ENCODE peak calls at places on chromosomes 12 and 14, in seven cellular contexts. One of them, this sample, is unnamed.
A peak's percentile ranks its signal among the peaks of the same experiment; 100 is the strongest.

GRCh38 chr12:26846419-26846818 is 13.4 kb upstream of the ITPR2 start:
- DNase-seq in effector memory CD4-positive, alpha-beta T cell: no peak
- DNase-seq in thoracic aorta: no peak
- DNase-seq in heart left ventricle: no peak
- DNase-seq in CD4-positive, CD25-positive, alpha-beta regulatory T cell: no peak
- DNase-seq in psoas muscle: no peak
- DNase-seq in cardiac muscle cell: no peak
- DNase-seq in this sample: peak; percentile 92

GRCh38 chr12:31491819-31492598 is 98.9 kb downstream of the DENND5B start:
- DNase-seq in effector memory CD4-positive, alpha-beta T cell: no peak
- DNase-seq in CD4-positive, CD25-positive, alpha-beta regulatory T cell: no peak
- DNase-seq in psoas muscle: no peak
- DNase-seq in cardiac muscle cell: peak; percentile 83
- DNase-seq in heart left ventricle: no peak
- DNase-seq in thoracic aorta: no peak
- DNase-seq in this sample: no peak

GRCh38 chr12:34397591-34398365 is 375.5 kb downstream of the ALG10 start:
- DNase-seq in cardiac muscle cell: no peak
- DNase-seq in thoracic aorta: no peak
- DNase-seq in psoas muscle: peak; percentile 20
- DNase-seq in heart left ventricle: peak; percentile 9
- DNase-seq in CD4-positive, CD25-positive, alpha-beta regulatory T cell: no peak
- DNase-seq in effector memory CD4-positive, alpha-beta T cell: no peak
- DNase-seq in this sample: no peak

GRCh38 chr14:60649815-60650381 is 621 bp upstream of the SIX1 start:
- DNase-seq in CD4-positive, CD25-positive, alpha-beta regulatory T cell: no peak
- DNase-seq in psoas muscle: peak; percentile 63
- DNase-seq in cardiac muscle cell: no peak
- DNase-seq in effector memory CD4-positive, alpha-beta T cell: no peak
- DNase-seq in heart left ventricle: no peak
- DNase-seq in thoracic aorta: no peak
- DNase-seq in this sample: no peak

GRCh38 chr14:41597647-41598046 is 9.0 kb upstream of the LRFN5 start:
- DNase-seq in thoracic aorta: no peak
- DNase-seq in heart left ventricle: no peak
- DNase-seq in cardiac muscle cell: no peak
- DNase-seq in psoas muscle: peak; percentile 41
- DNase-seq in effector memory CD4-positive, alpha-beta T cell: no peak
- DNase-seq in CD4-positive, CD25-positive, alpha-beta regulatory T cell: no peak
- DNase-seq in this sample: no peak

GRCh38 chr14:98437113-98437512 is 834.9 kb downstream of the BCL11B start:
- DNase-seq in heart left ventricle: no peak
- DNase-seq in effector memory CD4-positive, alpha-beta T cell: no peak
- DNase-seq in cardiac muscle cell: no peak
- DNase-seq in CD4-positive, CD25-positive, alpha-beta regulatory T cell: no peak
- DNase-seq in psoas muscle: no peak
- DNase-seq in thoracic aorta: no peak
- DNase-seq in this sample: no peak

GRCh38 chr12:122366685-122367475 is 55.6 kb downstream of the CLIP1 start:
- DNase-seq in heart left ventricle: no peak
- DNase-seq in CD4-positive, CD25-positive, alpha-beta regulatory T cell: no peak
- DNase-seq in psoas muscle: peak; percentile 82
- DNase-seq in thoracic aorta: no peak
- DNase-seq in cardiac muscle cell: peak; percentile 91
- DNase-seq in effector memory CD4-positive, alpha-beta T cell: no peak
- DNase-seq in this sample: no peak

GRCh38 chr12:91980345-91980744 is 165.3 kb downstream of the BTG1 start:
- DNase-seq in CD4-positive, CD25-positive, alpha-beta regulatory T cell: no peak
- DNase-seq in effector memory CD4-positive, alpha-beta T cell: no peak
- DNase-seq in thoracic aorta: no peak
- DNase-seq in psoas muscle: no peak
- DNase-seq in heart left ventricle: no peak
- DNase-seq in cardiac muscle cell: no peak
- DNase-seq in this sample: no peak

GRCh38 chr14:65915125-65915524 is 502.6 kb downstream of the FUT8 start:
- DNase-seq in thoracic aorta: no peak
- DNase-seq in cardiac muscle cell: peak; percentile 16
- DNase-seq in psoas muscle: no peak
- DNase-seq in effector memory CD4-positive, alpha-beta T cell: no peak
- DNase-seq in CD4-positive, CD25-positive, alpha-beta regulatory T cell: no peak
- DNase-seq in heart left ventricle: no peak
- DNase-seq in this sample: no peak

GRCh38 chr12:52566847-52567291 is 6.8 kb downstream of the KRT74 start:
- DNase-seq in CD4-positive, CD25-positive, alpha-beta regulatory T cell: no peak
- DNase-seq in heart left ventricle: peak; percentile 48
- DNase-seq in psoas muscle: no peak
- DNase-seq in cardiac muscle cell: peak; percentile 13
- DNase-seq in effector memory CD4-positive, alpha-beta T cell: no peak
- DNase-seq in thoracic aorta: no peak
- DNase-seq in this sample: no peak

GRCh38 chr14:49769171-49769570 is 1.2 kb downstream of the KLHDC2 start:
- DNase-seq in heart left ventricle: no peak
- DNase-seq in psoas muscle: no peak
- DNase-seq in CD4-positive, CD25-positive, alpha-beta regulatory T cell: no peak
- DNase-seq in thoracic aorta: no peak
- DNase-seq in effector memory CD4-positive, alpha-beta T cell: no peak
- DNase-seq in cardiac muscle cell: peak; percentile 61
- DNase-seq in this sample: peak; percentile 21

GRCh38 chr12:57868870-57869609 is 22.5 kb upstream of the CTDSP2 start:
- DNase-seq in thoracic aorta: no peak
- DNase-seq in CD4-positive, CD25-positive, alpha-beta regulatory T cell: no peak
- DNase-seq in effector memory CD4-positive, alpha-beta T cell: no peak
- DNase-seq in cardiac muscle cell: no peak
- DNase-seq in heart left ventricle: no peak
- DNase-seq in psoas muscle: peak; percentile 89
- DNase-seq in this sample: no peak

GRCh38 chr12:8818526-8818925 is 3.9 kb upstream of the A2ML1 start:
- DNase-seq in cardiac muscle cell: no peak
- DNase-seq in thoracic aorta: no peak
- DNase-seq in heart left ventricle: no peak
- DNase-seq in CD4-positive, CD25-positive, alpha-beta regulatory T cell: no peak
- DNase-seq in effector memory CD4-positive, alpha-beta T cell: no peak
- DNase-seq in psoas muscle: no peak
- DNase-seq in this sample: no peak

GRCh38 chr14:67358914-67359313 is 690 bp downstream of the ATP6V1D start:
- DNase-seq in psoas muscle: no peak
- DNase-seq in thoracic aorta: no peak
- DNase-seq in heart left ventricle: no peak
- DNase-seq in cardiac muscle cell: no peak
- DNase-seq in effector memory CD4-positive, alpha-beta T cell: no peak
- DNase-seq in CD4-positive, CD25-positive, alpha-beta regulatory T cell: no peak
- DNase-seq in this sample: no peak

GRCh38 chr12:70467476-70467875 is 101.4 kb downstream of the KCNMB4 start:
- DNase-seq in psoas muscle: no peak
- DNase-seq in effector memory CD4-positive, alpha-beta T cell: no peak
- DNase-seq in CD4-positive, CD25-positive, alpha-beta regulatory T cell: no peak
- DNase-seq in cardiac muscle cell: no peak
- DNase-seq in thoracic aorta: no peak
- DNase-seq in heart left ventricle: no peak
- DNase-seq in this sample: no peak
- H3K4me3 ChIP-seq in psoas muscle: no peak overlapping the region
- H3K4me3 ChIP-seq in effector memory CD4-positive, alpha-beta T cell: no peak overlapping the region
- H3K4me3 ChIP-seq in CD4-positive, CD25-positive, alpha-beta regulatory T cell: no peak overlapping the region
- H3K4me3 ChIP-seq in cardiac muscle cell: no peak overlapping the region
- H3K4me3 ChIP-seq in thoracic aorta: no peak overlapping the region
- H3K4me3 ChIP-seq in heart left ventricle: no peak overlapping the region
- H3K4me3 ChIP-seq in this sample: no peak overlapping the region

DNA sequence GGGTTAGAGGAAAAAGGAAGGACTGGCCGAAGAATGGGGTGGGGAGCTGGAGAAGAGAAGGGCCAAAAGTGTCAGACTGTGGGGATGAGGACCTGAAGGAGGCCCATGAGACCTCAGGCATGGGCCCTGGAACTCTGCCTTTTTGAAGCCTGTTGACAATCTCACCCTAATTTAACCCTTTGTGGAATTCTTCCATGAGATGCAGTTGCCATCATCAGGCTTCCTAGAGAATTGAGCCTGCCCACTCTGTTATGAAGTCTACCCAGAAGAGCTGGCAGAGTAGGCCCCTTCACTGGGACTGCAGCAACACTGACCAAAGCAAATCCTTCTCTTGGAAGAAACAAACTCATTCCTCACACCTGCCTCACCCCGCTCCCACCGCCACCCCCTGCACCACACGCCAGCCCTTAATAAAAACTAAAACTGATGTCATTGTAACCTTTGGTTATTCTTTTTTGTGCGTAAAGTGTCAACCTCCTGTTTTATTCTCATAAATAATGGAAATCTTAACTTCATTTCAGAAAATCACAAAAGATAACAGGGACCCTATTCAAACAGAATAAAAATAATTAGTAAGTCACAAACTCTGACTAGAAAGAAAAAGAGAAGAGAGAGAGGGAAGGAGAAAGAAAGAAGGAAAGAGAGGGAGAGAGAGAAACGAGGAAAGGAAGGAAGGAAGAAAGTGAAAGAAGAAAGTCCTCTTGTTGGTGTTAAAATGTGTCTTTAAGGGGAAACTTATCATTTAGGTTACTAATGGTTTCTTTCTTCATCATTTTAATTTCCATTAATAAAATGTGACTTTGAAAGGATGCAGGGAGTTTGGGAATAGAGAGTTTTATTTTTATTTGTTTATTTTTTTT is 61.3 kb downstream of the CRADD start:
- DNase-seq in CD4-positive, CD25-positive, alpha-beta regulatory T cell: no peak
- DNase-seq in effector memory CD4-positive, alpha-beta T cell: no peak
- DNase-seq in psoas muscle: no peak
- DNase-seq in heart left ventricle: peak; percentile 34
- DNase-seq in thoracic aorta: no peak
- DNase-seq in cardiac muscle cell: no peak
- DNase-seq in this sample: no peak
- H3K4me1 ChIP-seq in CD4-positive, CD25-positive, alpha-beta regulatory T cell: peaks cover 23% of the 10 kb centered on the region
- H3K4me1 ChIP-seq in effector memory CD4-positive, alpha-beta T cell: peaks cover 4% of the 10 kb centered on the region
- H3K4me1 ChIP-seq in psoas muscle: peaks cover 11% of the 10 kb centered on the region
- H3K4me1 ChIP-seq in heart left ventricle: peaks cover 44% of the 10 kb centered on the region
- H3K4me1 ChIP-seq in thoracic aorta: peaks cover 33% of the 10 kb centered on the region
- H3K4me1 ChIP-seq in cardiac muscle cell: peaks cover 14% of the 10 kb centered on the region
- H3K4me1 ChIP-seq in this sample: no peaks in the 10 kb centered on the region

GRCh38 chr14:55129428-55130193 is 559 bp downstream of the LGALS3 start:
- DNase-seq in CD4-positive, CD25-positive, alpha-beta regulatory T cell: peak; percentile 38
- DNase-seq in thoracic aorta: peak; percentile 26
- DNase-seq in cardiac muscle cell: peak; percentile 75
- DNase-seq in effector memory CD4-positive, alpha-beta T cell: peak; percentile 52
- DNase-seq in heart left ventricle: peak; percentile 76
- DNase-seq in psoas muscle: peak; percentile 84
- DNase-seq in this sample: no peak

GRCh38 chr14:55127491-55127951 is 1.5 kb upstream of the LGALS3 start:
- DNase-seq in thoracic aorta: no peak
- DNase-seq in effector memory CD4-positive, alpha-beta T cell: no peak
- DNase-seq in cardiac muscle cell: no peak
- DNase-seq in psoas muscle: no peak
- DNase-seq in CD4-positive, CD25-positive, alpha-beta regulatory T cell: no peak
- DNase-seq in heart left ventricle: no peak
- DNase-seq in this sample: no peak

GRCh38 chr14:55126932-55127490 is 2.0 kb upstream of the LGALS3 start:
- DNase-seq in cardiac muscle cell: no peak
- DNase-seq in heart left ventricle: no peak
- DNase-seq in psoas muscle: no peak
- DNase-seq in CD4-positive, CD25-positive, alpha-beta regulatory T cell: no peak
- DNase-seq in effector memory CD4-positive, alpha-beta T cell: no peak
- DNase-seq in thoracic aorta: no peak
- DNase-seq in this sample: no peak

GRCh38 chr14:55129086-55129427 is at the start of gene LGALS3:
- DNase-seq in thoracic aorta: peak; percentile 24
- DNase-seq in cardiac muscle cell: peak; percentile 75
- DNase-seq in heart left ventricle: peak; percentile 84
- DNase-seq in psoas muscle: peak; percentile 83
- DNase-seq in effector memory CD4-positive, alpha-beta T cell: peak; percentile 34
- DNase-seq in CD4-positive, CD25-positive, alpha-beta regulatory T cell: peak; percentile 35
- DNase-seq in this sample: no peak

GRCh38 chr14:55128386-55129085 is 516 bp upstream of the LGALS3 start:
- DNase-seq in thoracic aorta: no peak
- DNase-seq in heart left ventricle: no peak
- DNase-seq in CD4-positive, CD25-positive, alpha-beta regulatory T cell: no peak
- DNase-seq in cardiac muscle cell: no peak
- DNase-seq in effector memory CD4-positive, alpha-beta T cell: no peak
- DNase-seq in psoas muscle: no peak
- DNase-seq in this sample: no peak
- H3K4me3 ChIP-seq in thoracic aorta: peak overlapping the region; percentile 76
- H3K4me3 ChIP-seq in heart left ventricle: peak overlapping the region; percentile 95
- H3K4me3 ChIP-seq in CD4-positive, CD25-positive, alpha-beta regulatory T cell: peak overlapping the region; percentile 64
- H3K4me3 ChIP-seq in cardiac muscle cell: peak overlapping the region; percentile 61
- H3K4me3 ChIP-seq in effector memory CD4-positive, alpha-beta T cell: peak overlapping the region; percentile 69
- H3K4me3 ChIP-seq in psoas muscle: peak overlapping the region; percentile 79
- H3K4me3 ChIP-seq in this sample: no peak overlapping the region

GRCh38 chr12:49949866-49950265 is 671 bp upstream of the AQP2 start:
- DNase-seq in effector memory CD4-positive, alpha-beta T cell: no peak
- DNase-seq in thoracic aorta: no peak
- DNase-seq in cardiac muscle cell: no peak
- DNase-seq in psoas muscle: no peak
- DNase-seq in heart left ventricle: no peak
- DNase-seq in CD4-positive, CD25-positive, alpha-beta regulatory T cell: no peak
- DNase-seq in this sample: no peak

GRCh38 chr12:49952396-49953055 is 2.0 kb downstream of the AQP2 start:
- DNase-seq in CD4-positive, CD25-positive, alpha-beta regulatory T cell: no peak
- DNase-seq in effector memory CD4-positive, alpha-beta T cell: no peak
- DNase-seq in cardiac muscle cell: no peak
- DNase-seq in psoas muscle: no peak
- DNase-seq in thoracic aorta: no peak
- DNase-seq in heart left ventricle: no peak
- DNase-seq in this sample: no peak

GRCh38 chr12:49951411-49952105 is 1.0 kb downstream of the AQP2 start:
- DNase-seq in CD4-positive, CD25-positive, alpha-beta regulatory T cell: no peak
- DNase-seq in cardiac muscle cell: no peak
- DNase-seq in heart left ventricle: no peak
- DNase-seq in thoracic aorta: no peak
- DNase-seq in psoas muscle: no peak
- DNase-seq in effector memory CD4-positive, alpha-beta T cell: no peak
- DNase-seq in this sample: no peak

GRCh38 chr12:49949124-49949845 is 1.3 kb upstream of the AQP2 start:
- DNase-seq in cardiac muscle cell: no peak
- DNase-seq in heart left ventricle: no peak
- DNase-seq in effector memory CD4-positive, alpha-beta T cell: no peak
- DNase-seq in psoas muscle: no peak
- DNase-seq in CD4-positive, CD25-positive, alpha-beta regulatory T cell: no peak
- DNase-seq in thoracic aorta: no peak
- DNase-seq in this sample: no peak

DNA sequence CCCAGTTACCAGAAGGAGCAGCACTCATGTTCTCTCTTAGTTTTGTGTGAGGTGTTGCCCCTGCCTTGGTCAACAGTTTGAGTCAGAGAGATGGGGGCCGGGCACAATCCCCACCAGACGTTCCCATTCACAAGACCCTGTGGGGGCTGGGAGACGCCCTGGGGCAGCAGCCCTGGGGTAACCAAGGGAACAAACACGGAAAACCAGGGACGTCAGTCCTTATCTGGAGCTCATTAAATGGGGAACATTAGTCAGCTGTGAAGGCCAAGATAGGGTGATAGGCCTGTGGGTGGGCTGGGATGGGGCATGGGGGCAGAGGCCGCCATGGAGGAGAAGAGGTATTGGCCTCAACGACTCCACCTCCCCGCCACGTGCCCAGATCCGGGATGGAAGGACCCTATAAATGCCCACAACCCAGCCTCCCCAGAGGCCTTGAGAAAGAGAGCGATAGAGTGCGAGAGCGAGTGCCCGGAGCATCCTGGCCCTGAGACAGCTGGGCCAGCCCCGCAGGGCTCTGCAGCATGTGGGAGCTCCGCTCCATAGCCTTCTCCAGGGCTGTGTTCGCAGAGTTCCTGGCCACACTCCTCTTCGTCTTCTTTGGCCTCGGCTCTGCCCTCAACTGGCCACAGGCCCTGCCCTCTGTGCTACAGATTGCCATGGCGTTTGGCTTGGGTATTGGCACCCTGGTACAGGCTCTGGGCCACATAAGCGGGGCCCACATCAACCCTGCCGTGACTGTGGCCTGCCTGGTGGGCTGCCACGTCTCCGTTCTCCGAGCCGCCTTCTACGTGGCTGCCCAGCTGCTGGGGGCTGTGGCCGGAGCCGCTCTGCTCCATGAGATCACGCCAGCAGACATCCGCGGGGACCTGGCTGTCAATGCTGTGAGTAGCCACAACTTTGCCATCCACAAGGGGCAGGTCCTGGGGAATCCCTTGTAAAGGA is at the start of gene AQP2:
- DNase-seq in effector memory CD4-positive, alpha-beta T cell: no peak
- DNase-seq in CD4-positive, CD25-positive, alpha-beta regulatory T cell: no peak
- DNase-seq in heart left ventricle: no peak
- DNase-seq in psoas muscle: no peak
- DNase-seq in thoracic aorta: no peak
- DNase-seq in cardiac muscle cell: peak; percentile 64
- DNase-seq in this sample: no peak
- H3K4me1 ChIP-seq in effector memory CD4-positive, alpha-beta T cell: no peaks in the 10 kb centered on the region
- H3K4me1 ChIP-seq in CD4-positive, CD25-positive, alpha-beta regulatory T cell: peaks cover 13% of the 10 kb centered on the region
- H3K4me1 ChIP-seq in heart left ventricle: peaks cover 5% of the 10 kb centered on the region
- H3K4me1 ChIP-seq in psoas muscle: no peaks in the 10 kb centered on the region
- H3K4me1 ChIP-seq in thoracic aorta: no peaks in the 10 kb centered on the region
- H3K4me1 ChIP-seq in cardiac muscle cell: no peaks in the 10 kb centered on the region
- H3K4me1 ChIP-seq in this sample: no peaks in the 10 kb centered on the region